ENCODE peak calls at places on chromosomes 7 and 10, in six cellular contexts. One of them, this sample, is unnamed.

GRCh38 chr7:84193787-84194186 is 802 bp downstream of the SEMA3A start:
- DNase-seq in body of pancreas: no peak
- DNase-seq in CD8-positive, alpha-beta memory T cell: no peak
- DNase-seq in Panc1: no peak
- DNase-seq in naive thymus-derived CD4-positive, alpha-beta T cell: no peak
- DNase-seq in cardiac muscle cell: no peak
- DNase-seq in this sample: no peak

GRCh38 chr7:97971120-97971989 is 18.6 kb downstream of the OCM2 start:
- DNase-seq in body of pancreas: peak; percentile 29
- DNase-seq in CD8-positive, alpha-beta memory T cell: no peak
- DNase-seq in Panc1: no peak
- DNase-seq in naive thymus-derived CD4-positive, alpha-beta T cell: no peak
- DNase-seq in cardiac muscle cell: peak; percentile 23
- DNase-seq in this sample: no peak

GRCh38 chr7:5693529-5693928 is 87.9 kb downstream of the RNF216 start:
- DNase-seq in body of pancreas: no peak
- DNase-seq in CD8-positive, alpha-beta memory T cell: no peak
- DNase-seq in Panc1: no peak
- DNase-seq in naive thymus-derived CD4-positive, alpha-beta T cell: no peak
- DNase-seq in cardiac muscle cell: peak; percentile 85
- DNase-seq in this sample: no peak

GRCh38 chr10:452512-453504 is 236.7 kb downstream of the DIP2C start:
- DNase-seq in body of pancreas: no peak
- DNase-seq in CD8-positive, alpha-beta memory T cell: no peak
- DNase-seq in Panc1: no peak
- DNase-seq in naive thymus-derived CD4-positive, alpha-beta T cell: no peak
- DNase-seq in cardiac muscle cell: no peak
- DNase-seq in this sample: no peak

GRCh38 chr10:4138146-4138721 is 353.2 kb upstream of the KLF6 start:
- DNase-seq in body of pancreas: no peak
- DNase-seq in CD8-positive, alpha-beta memory T cell: no peak
- DNase-seq in Panc1: no peak
- DNase-seq in naive thymus-derived CD4-positive, alpha-beta T cell: no peak
- DNase-seq in cardiac muscle cell: no peak
- DNase-seq in this sample: no peak

GRCh38 chr7:112752576-112752975 is 37.6 kb downstream of the TMEM168 start:
- DNase-seq in body of pancreas: no peak
- DNase-seq in CD8-positive, alpha-beta memory T cell: no peak
- DNase-seq in Panc1: no peak
- DNase-seq in naive thymus-derived CD4-positive, alpha-beta T cell: no peak
- DNase-seq in cardiac muscle cell: no peak
- DNase-seq in this sample: no peak

GRCh38 chr7:158812684-158813083 is 16.6 kb downstream of the ESYT2 start:
- DNase-seq in body of pancreas: no peak
- DNase-seq in CD8-positive, alpha-beta memory T cell: no peak
- DNase-seq in Panc1: no peak
- DNase-seq in naive thymus-derived CD4-positive, alpha-beta T cell: no peak
- DNase-seq in cardiac muscle cell: no peak
- DNase-seq in this sample: no peak

GRCh38 chr7:102914585-102914984 is 1.8 kb downstream of the LRRC17 start:
- DNase-seq in body of pancreas: peak; percentile 12
- DNase-seq in CD8-positive, alpha-beta memory T cell: no peak
- DNase-seq in Panc1: no peak
- DNase-seq in naive thymus-derived CD4-positive, alpha-beta T cell: no peak
- DNase-seq in cardiac muscle cell: peak; percentile 20
- DNase-seq in this sample: peak; percentile 92

GRCh38 chr10:58282615-58283014 is 13.7 kb downstream of the CISD1 start:
- DNase-seq in body of pancreas: no peak
- DNase-seq in CD8-positive, alpha-beta memory T cell: no peak
- DNase-seq in Panc1: no peak
- DNase-seq in naive thymus-derived CD4-positive, alpha-beta T cell: no peak
- DNase-seq in cardiac muscle cell: no peak
- DNase-seq in this sample: no peak

GRCh38 chr10:132648871-132649528 is 111.4 kb downstream of the INPP5A start:
- DNase-seq in body of pancreas: no peak
- DNase-seq in CD8-positive, alpha-beta memory T cell: no peak
- DNase-seq in Panc1: no peak
- DNase-seq in naive thymus-derived CD4-positive, alpha-beta T cell: no peak
- DNase-seq in cardiac muscle cell: no peak
- DNase-seq in this sample: no peak

GRCh38 chr7:82805527-82805960 is 357.1 kb downstream of the PCLO start:
- DNase-seq in body of pancreas: no peak
- DNase-seq in CD8-positive, alpha-beta memory T cell: no peak
- DNase-seq in Panc1: peak; percentile 66
- DNase-seq in naive thymus-derived CD4-positive, alpha-beta T cell: no peak
- DNase-seq in cardiac muscle cell: no peak
- DNase-seq in this sample: peak; percentile 37

GRCh38 chr7:99693427-99694200 is 13.8 kb upstream of the CYP3A5 start:
- DNase-seq in body of pancreas: peak; percentile 81
- DNase-seq in CD8-positive, alpha-beta memory T cell: no peak
- DNase-seq in Panc1: no peak
- DNase-seq in naive thymus-derived CD4-positive, alpha-beta T cell: no peak
- DNase-seq in cardiac muscle cell: peak; percentile 78
- DNase-seq in this sample: no peak

GRCh38 chr10:52755297-52756062 is 17.1 kb downstream of the MBL2 start:
- DNase-seq in body of pancreas: no peak
- DNase-seq in CD8-positive, alpha-beta memory T cell: no peak
- DNase-seq in Panc1: no peak
- DNase-seq in naive thymus-derived CD4-positive, alpha-beta T cell: no peak
- DNase-seq in cardiac muscle cell: no peak
- DNase-seq in this sample: no peak

GRCh38 chr7:69246758-69247157 is 351.5 kb upstream of the AUTS2 start:
- DNase-seq in body of pancreas: peak; percentile 6
- DNase-seq in CD8-positive, alpha-beta memory T cell: no peak
- DNase-seq in Panc1: no peak
- DNase-seq in naive thymus-derived CD4-positive, alpha-beta T cell: no peak
- DNase-seq in cardiac muscle cell: no peak
- DNase-seq in this sample: no peak

GRCh38 chr7:3949226-3949625 is 648.2 kb downstream of the SDK1 start:
- DNase-seq in body of pancreas: no peak
- DNase-seq in CD8-positive, alpha-beta memory T cell: no peak
- DNase-seq in Panc1: no peak
- DNase-seq in naive thymus-derived CD4-positive, alpha-beta T cell: no peak
- DNase-seq in cardiac muscle cell: no peak
- DNase-seq in this sample: no peak

GRCh38 chr10:65294329-65294728 is 1631.5 kb upstream of the LRRTM3 start:
- DNase-seq in body of pancreas: no peak
- DNase-seq in CD8-positive, alpha-beta memory T cell: no peak
- DNase-seq in Panc1: no peak
- DNase-seq in naive thymus-derived CD4-positive, alpha-beta T cell: no peak
- DNase-seq in cardiac muscle cell: no peak
- DNase-seq in this sample: no peak

GRCh38 chr10:117216611-117217195 is 19.4 kb downstream of the KCNK18 start:
- DNase-seq in body of pancreas: peak; percentile 75
- DNase-seq in CD8-positive, alpha-beta memory T cell: peak; percentile 62
- DNase-seq in Panc1: peak; percentile 51
- DNase-seq in naive thymus-derived CD4-positive, alpha-beta T cell: peak; percentile 64
- DNase-seq in cardiac muscle cell: peak; percentile 90
- DNase-seq in this sample: peak; percentile 88

GRCh38 chr7:151117565-151117964 is 31.3 kb downstream of the AGAP3 start:
- DNase-seq in body of pancreas: no peak
- DNase-seq in CD8-positive, alpha-beta memory T cell: peak; percentile 36
- DNase-seq in Panc1: no peak
- DNase-seq in naive thymus-derived CD4-positive, alpha-beta T cell: no peak
- DNase-seq in cardiac muscle cell: no peak
- DNase-seq in this sample: no peak

GRCh38 chr7:111312966-111313365 is 222.0 kb downstream of the LRRN3 start:
- DNase-seq in body of pancreas: no peak
- DNase-seq in CD8-positive, alpha-beta memory T cell: no peak
- DNase-seq in Panc1: no peak
- DNase-seq in naive thymus-derived CD4-positive, alpha-beta T cell: no peak
- DNase-seq in cardiac muscle cell: peak; percentile 19
- DNase-seq in this sample: no peak

GRCh38 chr10:128578766-128579165 is 452.5 kb upstream of the MKI67 start:
- DNase-seq in body of pancreas: no peak
- DNase-seq in CD8-positive, alpha-beta memory T cell: no peak
- DNase-seq in Panc1: no peak
- DNase-seq in naive thymus-derived CD4-positive, alpha-beta T cell: no peak
- DNase-seq in cardiac muscle cell: no peak
- DNase-seq in this sample: no peak

GRCh38 chr10:11197266-11197712 is 179.6 kb downstream of the CELF2 start:
- DNase-seq in body of pancreas: peak; percentile 48
- DNase-seq in CD8-positive, alpha-beta memory T cell: no peak
- DNase-seq in Panc1: no peak
- DNase-seq in naive thymus-derived CD4-positive, alpha-beta T cell: no peak
- DNase-seq in cardiac muscle cell: no peak
- DNase-seq in this sample: peak; percentile 79

GRCh38 chr7:124879103-124879502 is 50.5 kb downstream of the POT1 start:
- DNase-seq in body of pancreas: no peak
- DNase-seq in CD8-positive, alpha-beta memory T cell: no peak
- DNase-seq in Panc1: no peak
- DNase-seq in naive thymus-derived CD4-positive, alpha-beta T cell: no peak
- DNase-seq in cardiac muscle cell: no peak
- DNase-seq in this sample: no peak

DNA sequence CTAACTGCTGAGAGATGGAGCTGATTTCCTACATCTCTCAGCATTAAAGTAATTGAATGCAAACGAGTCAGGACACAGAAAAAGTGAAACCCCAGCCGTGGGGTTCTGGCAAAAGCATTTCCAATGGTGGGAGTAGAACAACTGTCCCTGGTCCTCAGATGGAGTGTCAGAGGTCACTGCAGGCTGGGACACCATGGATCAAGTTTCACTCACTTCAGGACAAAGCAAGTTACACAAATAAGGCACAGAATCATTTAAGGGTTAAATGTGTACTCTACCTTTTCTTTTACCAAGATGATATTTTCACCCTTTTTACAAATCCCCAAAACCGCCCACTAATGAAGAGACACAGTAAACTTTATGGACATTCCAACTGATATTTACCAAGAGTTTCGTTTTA is 607.7 kb downstream of the PARD3 start:
- DNase-seq in body of pancreas: no peak
- DNase-seq in CD8-positive, alpha-beta memory T cell: no peak
- DNase-seq in Panc1: no peak
- DNase-seq in naive thymus-derived CD4-positive, alpha-beta T cell: no peak
- DNase-seq in cardiac muscle cell: no peak
- DNase-seq in this sample: no peak
- H3K27ac ChIP-seq in body of pancreas: no peak overlapping the region
- H3K27ac ChIP-seq in CD8-positive, alpha-beta memory T cell: no peak overlapping the region
- H3K27ac ChIP-seq in Panc1: no peak overlapping the region
- H3K27ac ChIP-seq in naive thymus-derived CD4-positive, alpha-beta T cell: no peak overlapping the region
- H3K27ac ChIP-seq in cardiac muscle cell: no peak overlapping the region
- H3K27ac ChIP-seq in this sample: no peak overlapping the region

GRCh38 chr7:49974035-49974434 is 119.0 kb downstream of the ZPBP start:
- DNase-seq in body of pancreas: no peak
- DNase-seq in CD8-positive, alpha-beta memory T cell: no peak
- DNase-seq in Panc1: no peak
- DNase-seq in naive thymus-derived CD4-positive, alpha-beta T cell: no peak
- DNase-seq in cardiac muscle cell: no peak
- DNase-seq in this sample: no peak
- H3K27ac ChIP-seq in body of pancreas: no peak overlapping the region
- H3K27ac ChIP-seq in CD8-positive, alpha-beta memory T cell: no peak overlapping the region
- H3K27ac ChIP-seq in Panc1: no peak overlapping the region
- H3K27ac ChIP-seq in naive thymus-derived CD4-positive, alpha-beta T cell: no peak overlapping the region
- H3K27ac ChIP-seq in cardiac muscle cell: no peak overlapping the region
- H3K27ac ChIP-seq in this sample: no peak overlapping the region

GRCh38 chr10:116049644-116050043 is 223.4 kb downstream of the GFRA1 start:
- DNase-seq in body of pancreas: no peak
- DNase-seq in CD8-positive, alpha-beta memory T cell: no peak
- DNase-seq in Panc1: no peak
- DNase-seq in naive thymus-derived CD4-positive, alpha-beta T cell: no peak
- DNase-seq in cardiac muscle cell: no peak
- DNase-seq in this sample: no peak

GRCh38 chr10:116055919-116056252 is 217.1 kb downstream of the GFRA1 start:
- DNase-seq in body of pancreas: no peak
- DNase-seq in CD8-positive, alpha-beta memory T cell: no peak
- DNase-seq in Panc1: no peak
- DNase-seq in naive thymus-derived CD4-positive, alpha-beta T cell: no peak
- DNase-seq in cardiac muscle cell: no peak
- DNase-seq in this sample: no peak

GRCh38 chr10:116053910-116054309 is 219.1 kb downstream of the GFRA1 start:
- DNase-seq in body of pancreas: no peak
- DNase-seq in CD8-positive, alpha-beta memory T cell: no peak
- DNase-seq in Panc1: no peak
- DNase-seq in naive thymus-derived CD4-positive, alpha-beta T cell: no peak
- DNase-seq in cardiac muscle cell: no peak
- DNase-seq in this sample: no peak

GRCh38 chr10:116056445-116057293 is 216.3 kb downstream of the GFRA1 start:
- DNase-seq in body of pancreas: peak; percentile 19
- DNase-seq in CD8-positive, alpha-beta memory T cell: no peak
- DNase-seq in Panc1: no peak
- DNase-seq in naive thymus-derived CD4-positive, alpha-beta T cell: no peak
- DNase-seq in cardiac muscle cell: no peak
- DNase-seq in this sample: peak; percentile 46

GRCh38 chr10:116055252-116055918 is 217.6 kb downstream of the GFRA1 start:
- DNase-seq in body of pancreas: no peak
- DNase-seq in CD8-positive, alpha-beta memory T cell: no peak
- DNase-seq in Panc1: no peak
- DNase-seq in naive thymus-derived CD4-positive, alpha-beta T cell: no peak
- DNase-seq in cardiac muscle cell: no peak
- DNase-seq in this sample: no peak
- H3K27ac ChIP-seq in body of pancreas: no peak overlapping the region
- H3K27ac ChIP-seq in CD8-positive, alpha-beta memory T cell: no peak overlapping the region
- H3K27ac ChIP-seq in Panc1: no peak overlapping the region
- H3K27ac ChIP-seq in naive thymus-derived CD4-positive, alpha-beta T cell: no peak overlapping the region
- H3K27ac ChIP-seq in cardiac muscle cell: no peak overlapping the region
- H3K27ac ChIP-seq in this sample: no peak overlapping the region

GRCh38 chr10:79335094-79335469 is 12.2 kb upstream of the PPIF start:
- DNase-seq in body of pancreas: no peak
- DNase-seq in CD8-positive, alpha-beta memory T cell: no peak
- DNase-seq in Panc1: no peak
- DNase-seq in naive thymus-derived CD4-positive, alpha-beta T cell: no peak
- DNase-seq in cardiac muscle cell: no peak
- DNase-seq in this sample: no peak

GRCh38 chr10:79331709-79332108 is 15.6 kb upstream of the PPIF start:
- DNase-seq in body of pancreas: no peak
- DNase-seq in CD8-positive, alpha-beta memory T cell: peak; percentile 37
- DNase-seq in Panc1: no peak
- DNase-seq in naive thymus-derived CD4-positive, alpha-beta T cell: peak; percentile 38
- DNase-seq in cardiac muscle cell: no peak
- DNase-seq in this sample: no peak

GRCh38 chr10:79334573-79334972 is 12.7 kb upstream of the PPIF start:
- DNase-seq in body of pancreas: no peak
- DNase-seq in CD8-positive, alpha-beta memory T cell: no peak
- DNase-seq in Panc1: no peak
- DNase-seq in naive thymus-derived CD4-positive, alpha-beta T cell: no peak
- DNase-seq in cardiac muscle cell: no peak
- DNase-seq in this sample: no peak

GRCh38 chr10:79335470-79336235 is 11.6 kb upstream of the PPIF start:
- DNase-seq in body of pancreas: peak; percentile 49
- DNase-seq in CD8-positive, alpha-beta memory T cell: no peak
- DNase-seq in Panc1: no peak
- DNase-seq in naive thymus-derived CD4-positive, alpha-beta T cell: no peak
- DNase-seq in cardiac muscle cell: no peak
- DNase-seq in this sample: no peak

GRCh38 chr10:79333513-79333912 is 13.8 kb upstream of the PPIF start:
- DNase-seq in body of pancreas: no peak
- DNase-seq in CD8-positive, alpha-beta memory T cell: no peak
- DNase-seq in Panc1: no peak
- DNase-seq in naive thymus-derived CD4-positive, alpha-beta T cell: no peak
- DNase-seq in cardiac muscle cell: no peak
- DNase-seq in this sample: no peak
- H3K27ac ChIP-seq in body of pancreas: no peak overlapping the region
- H3K27ac ChIP-seq in CD8-positive, alpha-beta memory T cell: no peak overlapping the region
- H3K27ac ChIP-seq in Panc1: no peak overlapping the region
- H3K27ac ChIP-seq in naive thymus-derived CD4-positive, alpha-beta T cell: no peak overlapping the region
- H3K27ac ChIP-seq in cardiac muscle cell: no peak overlapping the region
- H3K27ac ChIP-seq in this sample: no peak overlapping the region

GRCh38 chr10:60903096-60903495 is 40.9 kb downstream of the RHOBTB1 start:
- DNase-seq in body of pancreas: no peak
- DNase-seq in CD8-positive, alpha-beta memory T cell: no peak
- DNase-seq in Panc1: no peak
- DNase-seq in naive thymus-derived CD4-positive, alpha-beta T cell: no peak
- DNase-seq in cardiac muscle cell: no peak
- DNase-seq in this sample: no peak
- H3K27ac ChIP-seq in body of pancreas: no peak overlapping the region
- H3K27ac ChIP-seq in CD8-positive, alpha-beta memory T cell: no peak overlapping the region
- H3K27ac ChIP-seq in Panc1: no peak overlapping the region
- H3K27ac ChIP-seq in naive thymus-derived CD4-positive, alpha-beta T cell: no peak overlapping the region
- H3K27ac ChIP-seq in cardiac muscle cell: no peak overlapping the region
- H3K27ac ChIP-seq in this sample: peak overlapping the region; percentile 11

GRCh38 chr10:26468291-26468690 is 30.1 kb downstream of the APBB1IP start:
- DNase-seq in body of pancreas: no peak
- DNase-seq in CD8-positive, alpha-beta memory T cell: no peak
- DNase-seq in Panc1: no peak
- DNase-seq in naive thymus-derived CD4-positive, alpha-beta T cell: no peak
- DNase-seq in cardiac muscle cell: no peak
- DNase-seq in this sample: no peak
- H3K27ac ChIP-seq in body of pancreas: peak overlapping the region; percentile 40
- H3K27ac ChIP-seq in CD8-positive, alpha-beta memory T cell: no peak overlapping the region
- H3K27ac ChIP-seq in Panc1: no peak overlapping the region
- H3K27ac ChIP-seq in naive thymus-derived CD4-positive, alpha-beta T cell: peak overlapping the region; percentile 33
- H3K27ac ChIP-seq in cardiac muscle cell: no peak overlapping the region
- H3K27ac ChIP-seq in this sample: no peak overlapping the region